ENCODE peak calls at places on chromosomes 11 and 22, in seven cellular contexts. W, G, V, J, S, L and F are unnamed samples.

GRCh38 chr11:91869751-91870150 is 354.9 kb upstream of the FAT3 start:
- DNase-seq in W (no peak), G (no peak), V (no peak), J (no peak), S (no peak), L (no peak), F (no peak)

GRCh38 chr11:573146-573759 is 3.0 kb upstream of the PHRF1 start:
- DNase-seq in W (no peak), G (no peak), V (no peak), J (no peak), S (no peak), L (no peak), F (no peak)

GRCh38 chr22:40808018-40808841 is 10.9 kb downstream of the SLC25A17 start:
- DNase-seq in W (peak; percentile 16), G (no peak), V (no peak), J (no peak), S (no peak), L (no peak), F (no peak)

GRCh38 chr11:43718373-43718772 is 37.8 kb downstream of the HSD17B12 start:
- DNase-seq in W (no peak), G (no peak), V (no peak), J (no peak), S (no peak), L (no peak), F (no peak)

GRCh38 chr22:37636186-37636948 is 3.1 kb upstream of the SH3BP1 start:
- DNase-seq in W (peak; percentile 75), G (peak; percentile 67), V (no peak), J (no peak), S (peak; percentile 91), L (no peak), F (no peak)

GRCh38 chr11:65355013-65355775 is 643 bp downstream of the TIGD3 start:
- DNase-seq in W (no peak), G (peak; percentile 13), V (peak; percentile 49), J (peak; percentile 40), S (no peak), L (no peak), F (peak; percentile 71)

GRCh38 chr11:92628401-92629292 is 340.8 kb upstream of the MTNR1B start:
- DNase-seq in W (peak; percentile 45), G (no peak), V (no peak), J (no peak), S (no peak), L (no peak), F (no peak)

GRCh38 chr11:64916040-64916847 is 765 bp downstream of the ATG2A start:
- DNase-seq in W (peak; percentile 33), G (peak; percentile 67), V (peak; percentile 47), J (no peak), S (peak; percentile 66), L (peak; percentile 23), F (no peak)

GRCh38 chr11:132334769-132335280 is 964.4 kb downstream of the NTM start:
- DNase-seq in W (peak; percentile 4), G (no peak), V (no peak), J (no peak), S (no peak), L (no peak), F (no peak)

GRCh38 chr11:6191733-6192132 is 7.3 kb upstream of the OR52W1 start:
- DNase-seq in W (no peak), G (no peak), V (no peak), J (no peak), S (no peak), L (no peak), F (no peak)

GRCh38 chr11:1116666-1117390 is 40.9 kb upstream of the MUC5AC start:
- DNase-seq in W (no peak), G (no peak), V (no peak), J (no peak), S (no peak), L (no peak), F (no peak)

GRCh38 chr11:110069158-110069737 is 23.9 kb upstream of the ZC3H12C start:
- DNase-seq in W (peak; percentile 88), G (no peak), V (no peak), J (no peak), S (peak; percentile 89), L (no peak), F (no peak)

GRCh38 chr11:43574949-43575915 is 105.3 kb upstream of the HSD17B12 start:
- DNase-seq in W (peak; percentile 82), G (peak; percentile 45), V (no peak), J (no peak), S (peak; percentile 70), L (no peak), F (peak; percentile 69)

GRCh38 chr11:2808850-2809847 is 76.4 kb downstream of the CDKN1C start:
- DNase-seq in W (no peak), G (no peak), V (no peak), J (no peak), S (no peak), L (no peak), F (no peak)

GRCh38 chr11:76237914-76238313 is 31.6 kb upstream of the WNT11 start:
- DNase-seq in W (peak; percentile 13), G (peak; percentile 82), V (peak; percentile 73), J (no peak), S (peak; percentile 17), L (peak; percentile 27), F (no peak)

GRCh38 chr22:36914383-36914752 is 940 bp downstream of the CSF2RB start:
- DNase-seq in W (no peak), G (no peak), V (no peak), J (no peak), S (no peak), L (no peak), F (no peak)

GRCh38 chr22:17638182-17638431 is 450 bp upstream of the BCL2L13 start:
- DNase-seq in W (no peak), G (no peak), V (no peak), J (no peak), S (peak; percentile 93), L (no peak), F (no peak)

GRCh38 chr11:22165799-22166548 is 26.9 kb upstream of the ANO5 start:
- DNase-seq in W (no peak), G (no peak), V (no peak), J (no peak), S (no peak), L (no peak), F (no peak)

GRCh38 chr11:62140302-62141110 is 16.7 kb downstream of the INCENP start:
- DNase-seq in W (no peak), G (no peak), V (peak; percentile 23), J (no peak), S (no peak), L (no peak), F (no peak)

GRCh38 chr11:128022761-128023160 is 564.6 kb downstream of the ETS1 start:
- DNase-seq in W (no peak), G (no peak), V (no peak), J (no peak), S (no peak), L (no peak), F (no peak)

GRCh38 chr11:47967577-47968230 is 12.7 kb upstream of the PTPRJ start:
- DNase-seq in W (peak; percentile 32), G (peak; percentile 55), V (no peak), J (no peak), S (no peak), L (peak; percentile 66), F (no peak)

GRCh38 chr22:48709453-48709852 is 1118.2 kb downstream of the BRD1 start:
- DNase-seq in W (no peak), G (no peak), V (no peak), J (no peak), S (no peak), L (no peak), F (no peak)
- H3K4ac ChIP-seq in W (no peak overlapping the region), G (no peak overlapping the region), V (no peak overlapping the region), J (no peak overlapping the region), S (no peak overlapping the region), L (no peak overlapping the region), F (peak overlapping the region; percentile 29)

GRCh38 chr11:20197881-20198280 is 37.6 kb upstream of the DBX1 start:
- DNase-seq in W (no peak), G (no peak), V (no peak), J (no peak), S (no peak), L (no peak), F (no peak)

GRCh38 chr11:20192151-20192550 is 31.9 kb upstream of the DBX1 start:
- DNase-seq in W (no peak), G (no peak), V (no peak), J (no peak), S (no peak), L (peak; percentile 65), F (no peak)

GRCh38 chr11:20194470-20194869 is 34.2 kb upstream of the DBX1 start:
- DNase-seq in W (no peak), G (no peak), V (no peak), J (no peak), S (no peak), L (no peak), F (no peak)

GRCh38 chr11:20192641-20193040 is 32.4 kb upstream of the DBX1 start:
- DNase-seq in W (no peak), G (no peak), V (no peak), J (no peak), S (no peak), L (peak; percentile 70), F (no peak)

DNA sequence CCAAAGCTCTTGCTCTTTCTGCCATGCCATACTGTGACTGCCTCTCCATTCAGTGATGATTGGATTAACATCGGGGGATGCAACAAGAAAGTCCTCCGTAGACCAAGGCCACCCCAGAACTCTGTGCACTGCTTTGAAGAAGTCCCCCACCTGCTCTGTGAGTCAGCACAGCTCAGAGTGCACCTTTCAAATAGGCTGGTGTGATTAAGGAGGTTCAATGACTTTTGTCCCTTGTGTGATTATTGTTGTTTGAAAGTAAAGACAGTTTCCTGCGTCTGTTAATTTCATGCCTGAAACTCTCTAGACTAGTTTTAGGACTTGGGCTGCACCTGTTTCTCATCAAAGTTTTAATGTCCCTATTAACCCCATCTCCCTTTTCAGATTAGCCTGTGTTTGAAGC is 33.0 kb upstream of the DBX1 start:
- DNase-seq in W (no peak), G (no peak), V (no peak), J (no peak), S (no peak), L (no peak), F (no peak)
- H3K4ac ChIP-seq in W (no peak overlapping the region), G (no peak overlapping the region), V (no peak overlapping the region), J (no peak overlapping the region), S (no peak overlapping the region), L (no peak overlapping the region), F (no peak overlapping the region)

GRCh38 chr11:126736682-126737404 is 263.7 kb downstream of the KIRREL3 start:
- DNase-seq in W (no peak), G (no peak), V (no peak), J (no peak), S (no peak), L (no peak), F (no peak)
- H3K4ac ChIP-seq in W (no peak overlapping the region), G (no peak overlapping the region), V (no peak overlapping the region), J (no peak overlapping the region), S (no peak overlapping the region), L (no peak overlapping the region), F (no peak overlapping the region)

GRCh38 chr11:46001427-46002049 is 79.1 kb downstream of the LARGE2 start:
- DNase-seq in W (peak; percentile 70), G (peak; percentile 87), V (peak; percentile 42), J (peak; percentile 39), S (peak; percentile 42), L (no peak), F (no peak)
- H3K4ac ChIP-seq in W (peak overlapping the region; percentile 72), G (no peak overlapping the region), V (no peak overlapping the region), J (no peak overlapping the region), S (no peak overlapping the region), L (no peak overlapping the region), F (peak overlapping the region; percentile 76)